ENCODE peak calls at places on chromosomes 2 and 18, in eight cellular contexts. Z, S, V, T, E, C, Y and D are unnamed samples.

GRCh38 chr2:120517790-120518469 is 172.0 kb downstream of the INHBB start:
- DNase-seq in Z (no peak), S (no peak), V (no peak), T (no peak), E (no peak), C (no peak), Y (no peak), D (no peak)

GRCh38 chr2:156124458-156124857 is 208.1 kb downstream of the NR4A2 start:
- DNase-seq in Z (no peak), S (no peak), V (no peak), T (no peak), E (no peak), C (no peak), Y (no peak), D (no peak)

GRCh38 chr2:237858294-237859081 is 935 bp upstream of the RAMP1 start:
- DNase-seq in Z (peak; percentile 84), S (peak; percentile 81), V (no peak), T (peak; percentile 70), E (peak; percentile 72), C (peak; percentile 90), Y (no peak), D (peak; percentile 85)

GRCh38 chr18:62281684-62282083 is 43.4 kb upstream of the TNFRSF11A start:
- DNase-seq in Z (no peak), S (no peak), V (no peak), T (no peak), E (no peak), C (peak; percentile 96), Y (no peak), D (no peak)

GRCh38 chr2:129914538-129915302 is 64.7 kb upstream of the RAB6C start:
- DNase-seq in Z (no peak), S (peak; percentile 27), V (peak; percentile 23), T (no peak), E (no peak), C (no peak), Y (no peak), D (no peak)

GRCh38 chr2:113198048-113198789 is 24.4 kb downstream of the PSD4 start:
- DNase-seq in Z (no peak), S (no peak), V (no peak), T (peak; percentile 35), E (no peak), C (no peak), Y (no peak), D (no peak)

GRCh38 chr2:151275291-151275690 is 13.6 kb upstream of the RBM43 start:
- DNase-seq in Z (no peak), S (no peak), V (no peak), T (no peak), E (no peak), C (no peak), Y (no peak), D (no peak)

GRCh38 chr2:20617081-20617575 is 33.8 kb downstream of the HS1BP3 start:
- DNase-seq in Z (peak; percentile 66), S (peak; percentile 82), V (peak; percentile 84), T (peak; percentile 79), E (no peak), C (no peak), Y (no peak), D (peak; percentile 89)

GRCh38 chr2:171568085-171568484 is 45.8 kb downstream of the CYBRD1 start:
- DNase-seq in Z (no peak), S (no peak), V (no peak), T (no peak), E (no peak), C (peak; percentile 28), Y (no peak), D (no peak)

GRCh38 chr2:65345626-65346025 is 86.8 kb downstream of the SPRED2 start:
- DNase-seq in Z (no peak), S (no peak), V (no peak), T (no peak), E (no peak), C (peak; percentile 22), Y (no peak), D (no peak)

GRCh38 chr2:85604568-85605339 is 2.3 kb upstream of the TMEM150A start:
- DNase-seq in Z (no peak), S (peak; percentile 64), V (no peak), T (no peak), E (no peak), C (peak; percentile 31), Y (no peak), D (no peak)

GRCh38 chr2:161141033-161141432 is 19.2 kb upstream of the TANK start:
- DNase-seq in Z (no peak), S (no peak), V (no peak), T (no peak), E (no peak), C (no peak), Y (no peak), D (no peak)

GRCh38 chr18:68438983-68439382 is 275.9 kb downstream of the TMX3 start:
- DNase-seq in Z (no peak), S (peak; percentile 25), V (no peak), T (peak; percentile 12), E (no peak), C (peak; percentile 91), Y (no peak), D (no peak)

GRCh38 chr2:43217228-43218220 is 8.9 kb downstream of the ZFP36L2 start:
- DNase-seq in Z (peak; percentile 90), S (peak; percentile 44), V (no peak), T (no peak), E (no peak), C (peak; percentile 25), Y (no peak), D (no peak)

GRCh38 chr2:181157326-181157725 is 176.9 kb downstream of the UBE2E3 start:
- DNase-seq in Z (no peak), S (no peak), V (no peak), T (no peak), E (no peak), C (peak; percentile 75), Y (no peak), D (no peak)

GRCh38 chr2:54084600-54084999 is 30.8 kb upstream of the ACYP2 start:
- DNase-seq in Z (peak; percentile 7), S (no peak), V (no peak), T (no peak), E (peak; percentile 51), C (peak; percentile 39), Y (no peak), D (no peak)

GRCh38 chr18:66778048-66778447 is 174.2 kb upstream of the CDH19 start:
- DNase-seq in Z (no peak), S (no peak), V (no peak), T (no peak), E (no peak), C (no peak), Y (no peak), D (no peak)

GRCh38 chr18:67104700-67105284 is 411.7 kb downstream of the DSEL start:
- DNase-seq in Z (peak; percentile 76), S (peak; percentile 25), V (no peak), T (peak; percentile 37), E (peak; percentile 68), C (peak; percentile 84), Y (no peak), D (no peak)

GRCh38 chr2:17190527-17190926 is 327.7 kb downstream of the RAD51AP2 start:
- DNase-seq in Z (no peak), S (no peak), V (no peak), T (no peak), E (no peak), C (no peak), Y (no peak), D (no peak)

GRCh38 chr18:48412339-48412929 is 3.3 kb upstream of the ZBTB7C start:
- DNase-seq in Z (peak; percentile 72), S (no peak), V (no peak), T (no peak), E (peak; percentile 61), C (peak; percentile 66), Y (peak; percentile 62), D (no peak)

GRCh38 chr2:203687161-203687560 is 19.3 kb upstream of the CD28 start:
- DNase-seq in Z (no peak), S (no peak), V (no peak), T (no peak), E (no peak), C (no peak), Y (no peak), D (no peak)

GRCh38 chr2:241415196-241415595 is 59.1 kb downstream of the FARP2 start:
- DNase-seq in Z (no peak), S (no peak), V (no peak), T (no peak), E (no peak), C (no peak), Y (no peak), D (no peak)

GRCh38 chr2:149075868-149076267 is 37.4 kb downstream of the LYPD6B start:
- DNase-seq in Z (no peak), S (no peak), V (no peak), T (no peak), E (no peak), C (no peak), Y (no peak), D (no peak)

DNA sequence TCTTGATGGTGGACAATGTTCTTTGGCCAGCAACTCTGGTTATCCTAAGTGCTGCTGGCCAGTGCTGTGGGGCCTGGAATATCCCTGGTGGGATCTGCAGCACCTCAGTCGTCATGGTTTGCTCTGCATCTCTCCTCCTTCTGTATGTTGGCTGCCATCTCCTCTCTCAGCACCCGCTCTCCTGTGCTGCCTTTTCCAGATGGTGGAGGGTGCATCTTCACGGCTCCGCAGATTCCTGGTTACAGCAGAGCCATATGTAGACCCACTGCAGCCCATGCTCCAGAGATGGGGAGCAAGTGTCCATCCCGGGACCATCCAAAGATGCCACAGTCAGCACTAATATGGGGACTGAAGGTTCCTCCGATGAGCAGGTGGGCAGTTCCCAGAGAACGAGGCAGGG is 90.0 kb downstream of the VAPA start:
- DNase-seq in Z (no peak), S (no peak), V (peak; percentile 54), T (no peak), E (no peak), C (no peak), Y (no peak), D (no peak)
- H3K4me1 ChIP-seq in Z (no peaks in the 10 kb centered on the region), S (no peaks in the 10 kb centered on the region), V (peaks cover 11% of the 10 kb centered on the region), T (peaks cover 7% of the 10 kb centered on the region), E (no peaks in the 10 kb centered on the region), C (no peaks in the 10 kb centered on the region), Y (no peaks in the 10 kb centered on the region), D (peaks cover 4% of the 10 kb centered on the region)

GRCh38 chr2:118320640-118321039 is 232.4 kb downstream of the INSIG2 start:
- DNase-seq in Z (no peak), S (no peak), V (no peak), T (no peak), E (no peak), C (no peak), Y (no peak), D (no peak)
- H3K4me1 ChIP-seq in Z (no peaks in the 10 kb centered on the region), S (no peaks in the 10 kb centered on the region), V (peaks cover 18% of the 10 kb centered on the region), T (no peaks in the 10 kb centered on the region), E (no peaks in the 10 kb centered on the region), C (peaks cover 11% of the 10 kb centered on the region), Y (no peaks in the 10 kb centered on the region), D (no peaks in the 10 kb centered on the region)

GRCh38 chr2:95353055-95353575 is 49.4 kb upstream of the FAHD2A start:
- DNase-seq in Z (no peak), S (no peak), V (peak; percentile 63), T (no peak), E (no peak), C (no peak), Y (no peak), D (peak; percentile 13)
- H3K4me1 ChIP-seq in Z (no peaks in the 10 kb centered on the region), S (no peaks in the 10 kb centered on the region), V (peaks cover 8% of the 10 kb centered on the region), T (no peaks in the 10 kb centered on the region), E (no peaks in the 10 kb centered on the region), C (no peaks in the 10 kb centered on the region), Y (no peaks in the 10 kb centered on the region), D (no peaks in the 10 kb centered on the region)

DNA sequence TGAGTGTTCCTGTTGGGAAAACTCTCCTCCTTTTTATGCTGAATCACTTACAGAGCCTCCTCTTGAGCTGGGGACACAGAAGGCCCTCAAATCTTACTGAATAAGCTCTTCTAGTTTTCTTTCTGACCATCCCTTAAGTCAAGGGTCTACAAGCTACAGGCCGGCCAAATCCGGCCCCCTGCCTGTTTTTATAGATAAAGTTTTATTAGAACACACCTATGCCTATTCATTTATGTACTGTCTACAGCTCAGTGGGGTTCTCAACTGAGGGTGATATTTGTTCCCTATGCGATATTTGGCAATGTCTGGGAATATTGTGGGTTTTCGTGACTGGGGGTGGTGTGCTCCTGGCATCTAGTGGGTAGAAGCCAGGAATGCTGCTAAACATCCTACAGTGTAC is 14.0 kb downstream of the CDC42EP3 start:
- DNase-seq in Z (no peak), S (no peak), V (no peak), T (no peak), E (no peak), C (no peak), Y (no peak), D (no peak)
- H3K4me1 ChIP-seq in Z (peaks cover 82% of the 10 kb centered on the region), S (peaks cover 96% of the 10 kb centered on the region), V (peaks cover 32% of the 10 kb centered on the region), T (peaks cover 86% of the 10 kb centered on the region), E (peaks cover 81% of the 10 kb centered on the region), C (peaks cover 94% of the 10 kb centered on the region), Y (peaks cover 15% of the 10 kb centered on the region), D (no peaks in the 10 kb centered on the region)